ENCODE peak calls at places on chromosomes 7 and 10, in nine cellular contexts. One of them, this sample, is unnamed.

GRCh38 chr10:105538933-105539332 is 897.8 kb downstream of the SORCS3 start:
- DNase-seq in GM23338: peak
- DNase-seq in GM12865: no peak
- DNase-seq in fibroblast of villous mesenchyme: no peak
- DNase-seq in upper lobe of left lung: no peak
- DNase-seq in colonic mucosa: no peak
- DNase-seq in heart right ventricle: no peak
- DNase-seq in cardiac fibroblast: no peak
- DNase-seq in mucosa of descending colon: no peak
- DNase-seq in this sample: no peak

GRCh38 chr10:100043344-100043743 is 33.6 kb upstream of the DNMBP start:
- DNase-seq in cardiac fibroblast: no peak
- DNase-seq in fibroblast of villous mesenchyme: no peak
- DNase-seq in colonic mucosa: no peak
- DNase-seq in heart right ventricle: no peak
- DNase-seq in mucosa of descending colon: no peak
- DNase-seq in upper lobe of left lung: no peak
- DNase-seq in GM12865: peak
- DNase-seq in GM23338: no peak
- DNase-seq in this sample: no peak

GRCh38 chr7:112226701-112227276 is 20.3 kb downstream of the ZNF277 start:
- DNase-seq in GM23338: no peak
- DNase-seq in fibroblast of villous mesenchyme: no peak
- DNase-seq in mucosa of descending colon: no peak
- DNase-seq in cardiac fibroblast: peak
- DNase-seq in heart right ventricle: no peak
- DNase-seq in colonic mucosa: no peak
- DNase-seq in upper lobe of left lung: no peak
- DNase-seq in GM12865: no peak
- DNase-seq in this sample: no peak

GRCh38 chr7:98174334-98175259 is 36.6 kb upstream of the BHLHA15 start:
- DNase-seq in mucosa of descending colon: no peak
- DNase-seq in colonic mucosa: no peak
- DNase-seq in GM12865: no peak
- DNase-seq in fibroblast of villous mesenchyme: no peak
- DNase-seq in upper lobe of left lung: no peak
- DNase-seq in GM23338: no peak
- DNase-seq in cardiac fibroblast: no peak
- DNase-seq in heart right ventricle: peak
- DNase-seq in this sample: no peak

GRCh38 chr10:79129361-79129997 is 60.7 kb downstream of the ZMIZ1 start:
- DNase-seq in GM23338: peak
- DNase-seq in GM12865: no peak
- DNase-seq in colonic mucosa: no peak
- DNase-seq in mucosa of descending colon: no peak
- DNase-seq in heart right ventricle: no peak
- DNase-seq in cardiac fibroblast: peak
- DNase-seq in upper lobe of left lung: no peak
- DNase-seq in fibroblast of villous mesenchyme: peak
- DNase-seq in this sample: no peak

GRCh38 chr7:94100723-94101345 is 96.7 kb upstream of the BET1 start:
- DNase-seq in GM12865: no peak
- DNase-seq in upper lobe of left lung: peak
- DNase-seq in GM23338: no peak
- DNase-seq in mucosa of descending colon: no peak
- DNase-seq in cardiac fibroblast: no peak
- DNase-seq in fibroblast of villous mesenchyme: no peak
- DNase-seq in colonic mucosa: no peak
- DNase-seq in heart right ventricle: no peak
- DNase-seq in this sample: no peak

GRCh38 chr10:11869211-11869610 is 46.1 kb downstream of the PROSER2 start:
- DNase-seq in cardiac fibroblast: no peak
- DNase-seq in fibroblast of villous mesenchyme: no peak
- DNase-seq in mucosa of descending colon: no peak
- DNase-seq in GM12865: no peak
- DNase-seq in upper lobe of left lung: no peak
- DNase-seq in heart right ventricle: no peak
- DNase-seq in colonic mucosa: no peak
- DNase-seq in GM23338: peak
- DNase-seq in this sample: no peak

GRCh38 chr10:97515260-97515978 is 16.7 kb downstream of the UBTD1 start:
- DNase-seq in colonic mucosa: no peak
- DNase-seq in upper lobe of left lung: no peak
- DNase-seq in GM12865: no peak
- DNase-seq in fibroblast of villous mesenchyme: peak
- DNase-seq in cardiac fibroblast: no peak
- DNase-seq in GM23338: no peak
- DNase-seq in mucosa of descending colon: no peak
- DNase-seq in heart right ventricle: no peak
- DNase-seq in this sample: no peak

GRCh38 chr7:28124413-28124812 is 56.2 kb downstream of the JAZF1 start:
- DNase-seq in fibroblast of villous mesenchyme: no peak
- DNase-seq in mucosa of descending colon: no peak
- DNase-seq in GM23338: no peak
- DNase-seq in cardiac fibroblast: no peak
- DNase-seq in heart right ventricle: no peak
- DNase-seq in GM12865: no peak
- DNase-seq in upper lobe of left lung: no peak
- DNase-seq in colonic mucosa: no peak
- DNase-seq in this sample: no peak

GRCh38 chr10:103901299-103901698 is 16.7 kb downstream of the STN1 start:
- DNase-seq in GM12865: no peak
- DNase-seq in upper lobe of left lung: no peak
- DNase-seq in fibroblast of villous mesenchyme: no peak
- DNase-seq in colonic mucosa: peak
- DNase-seq in GM23338: no peak
- DNase-seq in mucosa of descending colon: no peak
- DNase-seq in cardiac fibroblast: no peak
- DNase-seq in heart right ventricle: no peak
- DNase-seq in this sample: no peak

GRCh38 chr7:51016546-51016945 is 233.8 kb upstream of the GRB10 start:
- DNase-seq in upper lobe of left lung: no peak
- DNase-seq in heart right ventricle: no peak
- DNase-seq in GM12865: no peak
- DNase-seq in colonic mucosa: no peak
- DNase-seq in GM23338: no peak
- DNase-seq in fibroblast of villous mesenchyme: no peak
- DNase-seq in cardiac fibroblast: no peak
- DNase-seq in mucosa of descending colon: no peak
- DNase-seq in this sample: no peak

GRCh38 chr10:31757831-31758230 is 170.8 kb downstream of the ARHGAP12 start:
- DNase-seq in fibroblast of villous mesenchyme: no peak
- DNase-seq in cardiac fibroblast: no peak
- DNase-seq in upper lobe of left lung: no peak
- DNase-seq in GM23338: no peak
- DNase-seq in mucosa of descending colon: no peak
- DNase-seq in GM12865: no peak
- DNase-seq in heart right ventricle: no peak
- DNase-seq in colonic mucosa: no peak
- DNase-seq in this sample: no peak

GRCh38 chr7:17659126-17659525 is 281.2 kb downstream of the SNX13 start:
- DNase-seq in cardiac fibroblast: no peak
- DNase-seq in colonic mucosa: no peak
- DNase-seq in fibroblast of villous mesenchyme: no peak
- DNase-seq in heart right ventricle: no peak
- DNase-seq in GM23338: no peak
- DNase-seq in upper lobe of left lung: no peak
- DNase-seq in GM12865: no peak
- DNase-seq in mucosa of descending colon: no peak
- DNase-seq in this sample: no peak

GRCh38 chr10:50396491-50397311 is 145.4 kb upstream of the ASAH2 start:
- DNase-seq in upper lobe of left lung: no peak
- DNase-seq in GM23338: no peak
- DNase-seq in heart right ventricle: no peak
- DNase-seq in mucosa of descending colon: no peak
- DNase-seq in GM12865: peak
- DNase-seq in cardiac fibroblast: peak
- DNase-seq in fibroblast of villous mesenchyme: peak
- DNase-seq in colonic mucosa: no peak
- DNase-seq in this sample: no peak

GRCh38 chr10:91953600-91954140 is 30.1 kb downstream of the BTAF1 start:
- DNase-seq in GM23338: no peak
- DNase-seq in colonic mucosa: no peak
- DNase-seq in GM12865: no peak
- DNase-seq in mucosa of descending colon: no peak
- DNase-seq in cardiac fibroblast: no peak
- DNase-seq in fibroblast of villous mesenchyme: peak
- DNase-seq in upper lobe of left lung: no peak
- DNase-seq in heart right ventricle: no peak
- DNase-seq in this sample: no peak

GRCh38 chr10:21497177-21497807 is 28.2 kb downstream of the SKIDA1 start:
- DNase-seq in mucosa of descending colon: peak
- DNase-seq in cardiac fibroblast: peak
- DNase-seq in heart right ventricle: peak
- DNase-seq in upper lobe of left lung: peak
- DNase-seq in fibroblast of villous mesenchyme: peak
- DNase-seq in GM12865: peak
- DNase-seq in colonic mucosa: peak
- DNase-seq in GM23338: peak
- DNase-seq in this sample: no peak

DNA sequence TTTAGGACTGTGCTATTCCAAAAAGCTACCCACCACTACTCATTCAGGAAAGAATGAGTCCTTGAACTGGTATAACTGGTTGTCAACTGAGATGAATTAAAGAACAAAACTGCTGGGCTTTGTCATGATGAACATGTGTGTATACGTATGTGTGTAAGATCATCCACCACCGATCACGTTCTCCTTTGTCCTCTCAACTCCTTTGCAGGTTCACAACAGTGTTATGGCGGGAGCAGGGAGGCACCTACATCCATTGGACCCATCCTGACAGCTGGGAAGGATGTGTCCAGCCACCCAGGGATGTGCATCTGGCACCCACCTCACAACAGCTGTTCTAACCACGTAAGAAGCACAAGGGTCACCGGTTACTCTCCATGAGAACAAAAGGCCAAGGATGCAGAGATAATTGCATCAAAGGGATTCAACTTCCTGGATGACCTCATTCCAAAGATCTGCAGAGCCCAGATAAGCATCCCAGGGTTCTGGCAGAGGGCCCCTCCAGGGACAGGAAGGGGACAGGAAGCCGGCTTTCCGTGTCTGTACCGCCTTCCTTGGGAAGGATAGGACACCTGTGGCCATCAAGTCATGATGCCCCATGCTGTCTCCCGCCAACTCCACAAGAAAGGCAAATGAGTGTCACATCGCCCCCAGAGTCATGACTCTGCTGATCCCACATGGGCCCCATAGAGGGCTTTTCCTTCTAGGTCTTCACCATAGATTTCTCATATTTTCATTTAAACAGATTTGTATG is 66.1 kb downstream of the STEAP1B start:
- DNase-seq in GM23338: peak
- DNase-seq in GM12865: no peak
- DNase-seq in colonic mucosa: no peak
- DNase-seq in mucosa of descending colon: no peak
- DNase-seq in heart right ventricle: peak
- DNase-seq in upper lobe of left lung: no peak
- DNase-seq in cardiac fibroblast: peak
- DNase-seq in fibroblast of villous mesenchyme: peak
- DNase-seq in this sample: no peak
- TF ChIP-seq CTCF in GM23338: no peak
- TF ChIP-seq CTCF in GM12865: no peak
- TF ChIP-seq CTCF in colonic mucosa: no peak
- TF ChIP-seq CTCF in mucosa of descending colon: no peak
- TF ChIP-seq CTCF in heart right ventricle: no peak
- TF ChIP-seq CTCF in upper lobe of left lung: no peak
- TF ChIP-seq CTCF in cardiac fibroblast: no peak
- TF ChIP-seq CTCF in fibroblast of villous mesenchyme: no peak
- TF ChIP-seq CTCF in this sample: no peak

DNA sequence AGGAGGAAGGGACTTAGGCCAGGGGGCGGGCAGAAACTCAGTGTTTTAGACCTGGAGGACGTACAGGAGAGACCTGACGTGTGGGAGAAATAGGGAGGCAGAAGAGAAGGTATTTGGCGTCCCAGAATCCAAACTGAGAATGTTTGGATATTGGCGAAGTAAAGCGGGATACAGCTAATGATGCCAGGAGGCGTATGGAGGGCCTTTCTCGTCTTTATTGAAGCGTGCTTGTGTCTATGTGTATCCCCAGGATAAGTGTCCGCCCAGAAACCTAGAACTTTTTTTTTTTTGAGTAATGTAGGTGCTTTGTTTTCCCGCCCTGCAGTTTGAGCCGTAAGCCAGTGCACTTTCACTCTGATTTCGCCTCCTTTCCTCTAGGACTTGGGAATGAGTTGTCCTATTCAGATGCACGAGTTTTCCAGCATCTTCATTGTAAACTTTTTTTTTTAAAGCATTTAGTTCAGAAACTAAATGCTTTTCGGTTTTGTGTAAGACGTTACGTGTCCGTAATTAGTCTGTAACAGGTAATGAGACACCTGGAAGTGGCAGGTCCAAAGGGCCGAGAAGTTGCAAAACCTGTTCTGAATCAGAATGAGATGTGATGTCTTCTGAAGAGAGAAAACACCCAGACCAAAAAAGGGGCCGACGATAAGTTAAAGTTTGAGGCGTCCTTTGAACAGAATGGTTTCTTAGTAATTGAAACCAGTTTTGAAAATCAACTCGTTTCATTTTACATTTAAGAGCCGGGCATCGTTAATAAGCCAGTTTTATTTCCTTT is 742 bp downstream of the ARL5B start:
- DNase-seq in upper lobe of left lung: no peak
- DNase-seq in fibroblast of villous mesenchyme: peak
- DNase-seq in mucosa of descending colon: peak
- DNase-seq in heart right ventricle: no peak
- DNase-seq in cardiac fibroblast: peak
- DNase-seq in GM12865: peak
- DNase-seq in GM23338: peak
- DNase-seq in colonic mucosa: peak
- DNase-seq in this sample: no peak
- H3K4me3 ChIP-seq in upper lobe of left lung: peak
- H3K4me3 ChIP-seq in fibroblast of villous mesenchyme: peak
- H3K4me3 ChIP-seq in mucosa of descending colon: peak
- H3K4me3 ChIP-seq in heart right ventricle: peak
- H3K4me3 ChIP-seq in cardiac fibroblast: peak
- H3K4me3 ChIP-seq in GM12865: peak
- H3K4me3 ChIP-seq in GM23338: peak
- H3K4me3 ChIP-seq in colonic mucosa: peak
- H3K4me3 ChIP-seq in this sample: peak

GRCh38 chr7:114986805-114987204 is 64.9 kb downstream of the MDFIC start:
- DNase-seq in cardiac fibroblast: peak
- DNase-seq in GM23338: peak
- DNase-seq in colonic mucosa: no peak
- DNase-seq in mucosa of descending colon: no peak
- DNase-seq in heart right ventricle: no peak
- DNase-seq in fibroblast of villous mesenchyme: peak
- DNase-seq in upper lobe of left lung: no peak
- DNase-seq in GM12865: no peak
- DNase-seq in this sample: no peak
- TF ChIP-seq CTCF in cardiac fibroblast: no peak
- TF ChIP-seq CTCF in GM23338: no peak
- TF ChIP-seq CTCF in colonic mucosa: no peak
- TF ChIP-seq CTCF in mucosa of descending colon: no peak
- TF ChIP-seq CTCF in heart right ventricle: no peak
- TF ChIP-seq CTCF in fibroblast of villous mesenchyme: no peak
- TF ChIP-seq CTCF in upper lobe of left lung: no peak
- TF ChIP-seq CTCF in GM12865: no peak
- TF ChIP-seq CTCF in this sample: no peak

DNA sequence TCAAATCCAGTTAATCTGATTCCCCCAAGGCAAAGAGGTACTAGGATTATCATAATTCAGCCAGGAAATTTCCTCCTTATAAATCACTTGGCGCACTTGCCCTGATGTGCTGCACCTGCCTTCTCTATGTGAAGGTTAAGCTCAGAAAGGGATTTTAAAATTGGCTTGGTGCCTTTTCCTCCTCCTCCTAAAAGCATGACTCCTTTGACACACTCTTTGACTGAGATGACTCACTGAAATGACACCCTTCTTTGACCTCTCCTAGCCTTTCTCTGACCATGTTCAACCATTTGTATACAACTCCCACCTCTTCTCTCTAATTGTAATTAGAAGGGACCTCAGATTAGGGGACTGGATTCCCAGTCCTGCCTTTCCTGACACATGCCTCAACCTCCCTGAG is 46.5 kb downstream of the ABLIM1 start:
- DNase-seq in GM23338: no peak
- DNase-seq in cardiac fibroblast: no peak
- DNase-seq in fibroblast of villous mesenchyme: no peak
- DNase-seq in mucosa of descending colon: no peak
- DNase-seq in colonic mucosa: no peak
- DNase-seq in upper lobe of left lung: no peak
- DNase-seq in GM12865: no peak
- DNase-seq in heart right ventricle: no peak
- DNase-seq in this sample: no peak
- H3K4me3 ChIP-seq in GM23338: no peak
- H3K4me3 ChIP-seq in cardiac fibroblast: no peak
- H3K4me3 ChIP-seq in fibroblast of villous mesenchyme: no peak
- H3K4me3 ChIP-seq in mucosa of descending colon: no peak
- H3K4me3 ChIP-seq in colonic mucosa: no peak
- H3K4me3 ChIP-seq in upper lobe of left lung: no peak
- H3K4me3 ChIP-seq in GM12865: no peak
- H3K4me3 ChIP-seq in heart right ventricle: no peak
- H3K4me3 ChIP-seq in this sample: no peak

This sample was measured in astrocyte of the cerebellum.